ENCODE peak calls at places on chromosomes 3 and 15, in ten cellular contexts. One of them, this sample, is unnamed.

GRCh38 chr3:128344046-128344368 is 122.7 kb downstream of the DNAJB8 start:
- DNase-seq in activated CD4-positive, alpha-beta T cell treated with anti-CD3 and anti-CD28 coated beads for 36 hours: no peak
- DNase-seq in NCI-H1694 treated with DMSO at 0.1 percent for 48 hours: no peak
- DNase-seq in stromal cell of bone marrow: no peak
- DNase-seq in hippocampal formation: no peak
- DNase-seq in WERI-Rb-1: no peak
- DNase-seq in epithelial cell of esophagus: no peak
- DNase-seq in stimulated activated CD4-positive, alpha-beta T cell treated with anti-CD3 and anti-CD28 coated beads, Interleukin-1b, Interleukin-23, amount 100 ng/mL, for 4 hours: no peak
- DNase-seq in 8988T: no peak
- DNase-seq in stimulated activated naive CD8-positive, alpha-beta T cell treated with anti-CD3 and anti-CD28 coated beads, Interleukin-15, Interleukin-2, amounts not matched to agents 100 U/mL and 50 U/mL, for 24 hours: no peak
- DNase-seq in this sample: no peak

GRCh38 chr15:61364871-61365270 is 135.8 kb upstream of the RORA start:
- DNase-seq in activated CD4-positive, alpha-beta T cell treated with anti-CD3 and anti-CD28 coated beads for 36 hours: no peak
- DNase-seq in NCI-H1694 treated with DMSO at 0.1 percent for 48 hours: no peak
- DNase-seq in stromal cell of bone marrow: no peak
- DNase-seq in hippocampal formation: no peak
- DNase-seq in WERI-Rb-1: peak
- DNase-seq in epithelial cell of esophagus: no peak
- DNase-seq in stimulated activated CD4-positive, alpha-beta T cell treated with anti-CD3 and anti-CD28 coated beads, Interleukin-1b, Interleukin-23, amount 100 ng/mL, for 4 hours: no peak
- DNase-seq in 8988T: no peak
- DNase-seq in stimulated activated naive CD8-positive, alpha-beta T cell treated with anti-CD3 and anti-CD28 coated beads, Interleukin-15, Interleukin-2, amounts not matched to agents 100 U/mL and 50 U/mL, for 24 hours: no peak
- DNase-seq in this sample: no peak

GRCh38 chr3:179324270-179324754 is 1.5 kb downstream of the ZNF639 start:
- DNase-seq in activated CD4-positive, alpha-beta T cell treated with anti-CD3 and anti-CD28 coated beads for 36 hours: no peak
- DNase-seq in NCI-H1694 treated with DMSO at 0.1 percent for 48 hours: no peak
- DNase-seq in stromal cell of bone marrow: no peak
- DNase-seq in hippocampal formation: no peak
- DNase-seq in WERI-Rb-1: no peak
- DNase-seq in epithelial cell of esophagus: peak
- DNase-seq in stimulated activated CD4-positive, alpha-beta T cell treated with anti-CD3 and anti-CD28 coated beads, Interleukin-1b, Interleukin-23, amount 100 ng/mL, for 4 hours: no peak
- DNase-seq in 8988T: peak
- DNase-seq in stimulated activated naive CD8-positive, alpha-beta T cell treated with anti-CD3 and anti-CD28 coated beads, Interleukin-15, Interleukin-2, amounts not matched to agents 100 U/mL and 50 U/mL, for 24 hours: no peak
- DNase-seq in this sample: no peak

GRCh38 chr3:62615258-62615840 is 242.0 kb upstream of the FEZF2 start:
- DNase-seq in activated CD4-positive, alpha-beta T cell treated with anti-CD3 and anti-CD28 coated beads for 36 hours: no peak
- DNase-seq in NCI-H1694 treated with DMSO at 0.1 percent for 48 hours: no peak
- DNase-seq in stromal cell of bone marrow: no peak
- DNase-seq in hippocampal formation: no peak
- DNase-seq in WERI-Rb-1: no peak
- DNase-seq in epithelial cell of esophagus: peak
- DNase-seq in stimulated activated CD4-positive, alpha-beta T cell treated with anti-CD3 and anti-CD28 coated beads, Interleukin-1b, Interleukin-23, amount 100 ng/mL, for 4 hours: no peak
- DNase-seq in 8988T: no peak
- DNase-seq in stimulated activated naive CD8-positive, alpha-beta T cell treated with anti-CD3 and anti-CD28 coated beads, Interleukin-15, Interleukin-2, amounts not matched to agents 100 U/mL and 50 U/mL, for 24 hours: no peak
- DNase-seq in this sample: no peak

GRCh38 chr15:52716536-52716935 is 37.3 kb upstream of the ATOSA start:
- DNase-seq in activated CD4-positive, alpha-beta T cell treated with anti-CD3 and anti-CD28 coated beads for 36 hours: no peak
- DNase-seq in NCI-H1694 treated with DMSO at 0.1 percent for 48 hours: no peak
- DNase-seq in stromal cell of bone marrow: no peak
- DNase-seq in hippocampal formation: no peak
- DNase-seq in WERI-Rb-1: no peak
- DNase-seq in epithelial cell of esophagus: no peak
- DNase-seq in stimulated activated CD4-positive, alpha-beta T cell treated with anti-CD3 and anti-CD28 coated beads, Interleukin-1b, Interleukin-23, amount 100 ng/mL, for 4 hours: no peak
- DNase-seq in 8988T: no peak
- DNase-seq in stimulated activated naive CD8-positive, alpha-beta T cell treated with anti-CD3 and anti-CD28 coated beads, Interleukin-15, Interleukin-2, amounts not matched to agents 100 U/mL and 50 U/mL, for 24 hours: no peak
- DNase-seq in this sample: no peak

GRCh38 chr3:16888785-16889607 is 4.2 kb downstream of the PLCL2 start:
- DNase-seq in activated CD4-positive, alpha-beta T cell treated with anti-CD3 and anti-CD28 coated beads for 36 hours: peak
- DNase-seq in NCI-H1694 treated with DMSO at 0.1 percent for 48 hours: no peak
- DNase-seq in stromal cell of bone marrow: no peak
- DNase-seq in hippocampal formation: no peak
- DNase-seq in WERI-Rb-1: no peak
- DNase-seq in epithelial cell of esophagus: no peak
- DNase-seq in stimulated activated CD4-positive, alpha-beta T cell treated with anti-CD3 and anti-CD28 coated beads, Interleukin-1b, Interleukin-23, amount 100 ng/mL, for 4 hours: no peak
- DNase-seq in 8988T: no peak
- DNase-seq in stimulated activated naive CD8-positive, alpha-beta T cell treated with anti-CD3 and anti-CD28 coated beads, Interleukin-15, Interleukin-2, amounts not matched to agents 100 U/mL and 50 U/mL, for 24 hours: peak
- DNase-seq in this sample: no peak

GRCh38 chr3:33645060-33645841 is 72.8 kb downstream of the CLASP2 start:
- DNase-seq in activated CD4-positive, alpha-beta T cell treated with anti-CD3 and anti-CD28 coated beads for 36 hours: peak
- DNase-seq in NCI-H1694 treated with DMSO at 0.1 percent for 48 hours: peak
- DNase-seq in stromal cell of bone marrow: peak
- DNase-seq in hippocampal formation: no peak
- DNase-seq in WERI-Rb-1: no peak
- DNase-seq in epithelial cell of esophagus: peak
- DNase-seq in stimulated activated CD4-positive, alpha-beta T cell treated with anti-CD3 and anti-CD28 coated beads, Interleukin-1b, Interleukin-23, amount 100 ng/mL, for 4 hours: peak
- DNase-seq in 8988T: no peak
- DNase-seq in stimulated activated naive CD8-positive, alpha-beta T cell treated with anti-CD3 and anti-CD28 coated beads, Interleukin-15, Interleukin-2, amounts not matched to agents 100 U/mL and 50 U/mL, for 24 hours: peak
- DNase-seq in this sample: no peak

GRCh38 chr3:133767607-133768006 is 21.4 kb downstream of the TF start:
- DNase-seq in activated CD4-positive, alpha-beta T cell treated with anti-CD3 and anti-CD28 coated beads for 36 hours: no peak
- DNase-seq in NCI-H1694 treated with DMSO at 0.1 percent for 48 hours: no peak
- DNase-seq in stromal cell of bone marrow: no peak
- DNase-seq in hippocampal formation: no peak
- DNase-seq in WERI-Rb-1: no peak
- DNase-seq in epithelial cell of esophagus: no peak
- DNase-seq in stimulated activated CD4-positive, alpha-beta T cell treated with anti-CD3 and anti-CD28 coated beads, Interleukin-1b, Interleukin-23, amount 100 ng/mL, for 4 hours: no peak
- DNase-seq in 8988T: no peak
- DNase-seq in stimulated activated naive CD8-positive, alpha-beta T cell treated with anti-CD3 and anti-CD28 coated beads, Interleukin-15, Interleukin-2, amounts not matched to agents 100 U/mL and 50 U/mL, for 24 hours: no peak
- DNase-seq in this sample: no peak

GRCh38 chr3:14143826-14144225 is 19.0 kb downstream of the TMEM43 start:
- DNase-seq in activated CD4-positive, alpha-beta T cell treated with anti-CD3 and anti-CD28 coated beads for 36 hours: no peak
- DNase-seq in NCI-H1694 treated with DMSO at 0.1 percent for 48 hours: no peak
- DNase-seq in stromal cell of bone marrow: peak
- DNase-seq in hippocampal formation: no peak
- DNase-seq in WERI-Rb-1: no peak
- DNase-seq in epithelial cell of esophagus: peak
- DNase-seq in stimulated activated CD4-positive, alpha-beta T cell treated with anti-CD3 and anti-CD28 coated beads, Interleukin-1b, Interleukin-23, amount 100 ng/mL, for 4 hours: no peak
- DNase-seq in 8988T: peak
- DNase-seq in stimulated activated naive CD8-positive, alpha-beta T cell treated with anti-CD3 and anti-CD28 coated beads, Interleukin-15, Interleukin-2, amounts not matched to agents 100 U/mL and 50 U/mL, for 24 hours: no peak
- DNase-seq in this sample: no peak

GRCh38 chr3:73485877-73486311 is 138.8 kb downstream of the PDZRN3 start:
- DNase-seq in activated CD4-positive, alpha-beta T cell treated with anti-CD3 and anti-CD28 coated beads for 36 hours: no peak
- DNase-seq in NCI-H1694 treated with DMSO at 0.1 percent for 48 hours: no peak
- DNase-seq in stromal cell of bone marrow: no peak
- DNase-seq in hippocampal formation: no peak
- DNase-seq in WERI-Rb-1: peak
- DNase-seq in epithelial cell of esophagus: no peak
- DNase-seq in stimulated activated CD4-positive, alpha-beta T cell treated with anti-CD3 and anti-CD28 coated beads, Interleukin-1b, Interleukin-23, amount 100 ng/mL, for 4 hours: no peak
- DNase-seq in 8988T: no peak
- DNase-seq in stimulated activated naive CD8-positive, alpha-beta T cell treated with anti-CD3 and anti-CD28 coated beads, Interleukin-15, Interleukin-2, amounts not matched to agents 100 U/mL and 50 U/mL, for 24 hours: no peak
- DNase-seq in this sample: no peak

GRCh38 chr15:63483521-63484371 is 20.6 kb upstream of the USP3 start:
- DNase-seq in activated CD4-positive, alpha-beta T cell treated with anti-CD3 and anti-CD28 coated beads for 36 hours: no peak
- DNase-seq in NCI-H1694 treated with DMSO at 0.1 percent for 48 hours: no peak
- DNase-seq in stromal cell of bone marrow: no peak
- DNase-seq in hippocampal formation: no peak
- DNase-seq in WERI-Rb-1: no peak
- DNase-seq in epithelial cell of esophagus: peak
- DNase-seq in stimulated activated CD4-positive, alpha-beta T cell treated with anti-CD3 and anti-CD28 coated beads, Interleukin-1b, Interleukin-23, amount 100 ng/mL, for 4 hours: no peak
- DNase-seq in 8988T: no peak
- DNase-seq in stimulated activated naive CD8-positive, alpha-beta T cell treated with anti-CD3 and anti-CD28 coated beads, Interleukin-15, Interleukin-2, amounts not matched to agents 100 U/mL and 50 U/mL, for 24 hours: no peak
- DNase-seq in this sample: no peak

GRCh38 chr3:17355591-17355990 is 386.8 kb downstream of the TBC1D5 start:
- DNase-seq in activated CD4-positive, alpha-beta T cell treated with anti-CD3 and anti-CD28 coated beads for 36 hours: no peak
- DNase-seq in NCI-H1694 treated with DMSO at 0.1 percent for 48 hours: no peak
- DNase-seq in stromal cell of bone marrow: peak
- DNase-seq in hippocampal formation: no peak
- DNase-seq in WERI-Rb-1: no peak
- DNase-seq in epithelial cell of esophagus: peak
- DNase-seq in stimulated activated CD4-positive, alpha-beta T cell treated with anti-CD3 and anti-CD28 coated beads, Interleukin-1b, Interleukin-23, amount 100 ng/mL, for 4 hours: no peak
- DNase-seq in 8988T: no peak
- DNase-seq in stimulated activated naive CD8-positive, alpha-beta T cell treated with anti-CD3 and anti-CD28 coated beads, Interleukin-15, Interleukin-2, amounts not matched to agents 100 U/mL and 50 U/mL, for 24 hours: no peak
- DNase-seq in this sample: no peak

GRCh38 chr3:143036557-143036956 is 35.2 kb downstream of the U2SURP start:
- DNase-seq in activated CD4-positive, alpha-beta T cell treated with anti-CD3 and anti-CD28 coated beads for 36 hours: no peak
- DNase-seq in NCI-H1694 treated with DMSO at 0.1 percent for 48 hours: no peak
- DNase-seq in stromal cell of bone marrow: no peak
- DNase-seq in hippocampal formation: no peak
- DNase-seq in WERI-Rb-1: no peak
- DNase-seq in epithelial cell of esophagus: no peak
- DNase-seq in stimulated activated CD4-positive, alpha-beta T cell treated with anti-CD3 and anti-CD28 coated beads, Interleukin-1b, Interleukin-23, amount 100 ng/mL, for 4 hours: no peak
- DNase-seq in 8988T: no peak
- DNase-seq in stimulated activated naive CD8-positive, alpha-beta T cell treated with anti-CD3 and anti-CD28 coated beads, Interleukin-15, Interleukin-2, amounts not matched to agents 100 U/mL and 50 U/mL, for 24 hours: no peak
- DNase-seq in this sample: no peak

GRCh38 chr3:55294557-55294956 is 192.5 kb downstream of the WNT5A start:
- DNase-seq in activated CD4-positive, alpha-beta T cell treated with anti-CD3 and anti-CD28 coated beads for 36 hours: no peak
- DNase-seq in NCI-H1694 treated with DMSO at 0.1 percent for 48 hours: no peak
- DNase-seq in stromal cell of bone marrow: no peak
- DNase-seq in hippocampal formation: no peak
- DNase-seq in WERI-Rb-1: no peak
- DNase-seq in epithelial cell of esophagus: no peak
- DNase-seq in stimulated activated CD4-positive, alpha-beta T cell treated with anti-CD3 and anti-CD28 coated beads, Interleukin-1b, Interleukin-23, amount 100 ng/mL, for 4 hours: no peak
- DNase-seq in 8988T: no peak
- DNase-seq in stimulated activated naive CD8-positive, alpha-beta T cell treated with anti-CD3 and anti-CD28 coated beads, Interleukin-15, Interleukin-2, amounts not matched to agents 100 U/mL and 50 U/mL, for 24 hours: no peak
- DNase-seq in this sample: no peak

GRCh38 chr15:71080705-71081104 is 34.6 kb upstream of the THSD4 start:
- DNase-seq in activated CD4-positive, alpha-beta T cell treated with anti-CD3 and anti-CD28 coated beads for 36 hours: no peak
- DNase-seq in NCI-H1694 treated with DMSO at 0.1 percent for 48 hours: no peak
- DNase-seq in stromal cell of bone marrow: peak
- DNase-seq in hippocampal formation: no peak
- DNase-seq in WERI-Rb-1: no peak
- DNase-seq in epithelial cell of esophagus: peak
- DNase-seq in stimulated activated CD4-positive, alpha-beta T cell treated with anti-CD3 and anti-CD28 coated beads, Interleukin-1b, Interleukin-23, amount 100 ng/mL, for 4 hours: no peak
- DNase-seq in 8988T: no peak
- DNase-seq in stimulated activated naive CD8-positive, alpha-beta T cell treated with anti-CD3 and anti-CD28 coated beads, Interleukin-15, Interleukin-2, amounts not matched to agents 100 U/mL and 50 U/mL, for 24 hours: no peak
- DNase-seq in this sample: no peak

GRCh38 chr3:48446425-48447193 is at the start of gene ATRIP:
- DNase-seq in activated CD4-positive, alpha-beta T cell treated with anti-CD3 and anti-CD28 coated beads for 36 hours: peak
- DNase-seq in NCI-H1694 treated with DMSO at 0.1 percent for 48 hours: peak
- DNase-seq in stromal cell of bone marrow: peak
- DNase-seq in hippocampal formation: peak
- DNase-seq in WERI-Rb-1: peak
- DNase-seq in epithelial cell of esophagus: peak
- DNase-seq in stimulated activated CD4-positive, alpha-beta T cell treated with anti-CD3 and anti-CD28 coated beads, Interleukin-1b, Interleukin-23, amount 100 ng/mL, for 4 hours: peak
- DNase-seq in 8988T: peak
- DNase-seq in stimulated activated naive CD8-positive, alpha-beta T cell treated with anti-CD3 and anti-CD28 coated beads, Interleukin-15, Interleukin-2, amounts not matched to agents 100 U/mL and 50 U/mL, for 24 hours: peak
- DNase-seq in this sample: peak

GRCh38 chr15:78303729-78304486 is 4.5 kb upstream of the SKIC8 start:
- DNase-seq in activated CD4-positive, alpha-beta T cell treated with anti-CD3 and anti-CD28 coated beads for 36 hours: no peak
- DNase-seq in NCI-H1694 treated with DMSO at 0.1 percent for 48 hours: no peak
- DNase-seq in stromal cell of bone marrow: no peak
- DNase-seq in hippocampal formation: no peak
- DNase-seq in WERI-Rb-1: no peak
- DNase-seq in epithelial cell of esophagus: no peak
- DNase-seq in stimulated activated CD4-positive, alpha-beta T cell treated with anti-CD3 and anti-CD28 coated beads, Interleukin-1b, Interleukin-23, amount 100 ng/mL, for 4 hours: no peak
- DNase-seq in 8988T: no peak
- DNase-seq in stimulated activated naive CD8-positive, alpha-beta T cell treated with anti-CD3 and anti-CD28 coated beads, Interleukin-15, Interleukin-2, amounts not matched to agents 100 U/mL and 50 U/mL, for 24 hours: no peak
- DNase-seq in this sample: no peak

GRCh38 chr15:101161656-101162055 is 90.2 kb downstream of the CHSY1 start:
- DNase-seq in activated CD4-positive, alpha-beta T cell treated with anti-CD3 and anti-CD28 coated beads for 36 hours: peak
- DNase-seq in NCI-H1694 treated with DMSO at 0.1 percent for 48 hours: no peak
- DNase-seq in stromal cell of bone marrow: no peak
- DNase-seq in hippocampal formation: no peak
- DNase-seq in WERI-Rb-1: no peak
- DNase-seq in epithelial cell of esophagus: no peak
- DNase-seq in stimulated activated CD4-positive, alpha-beta T cell treated with anti-CD3 and anti-CD28 coated beads, Interleukin-1b, Interleukin-23, amount 100 ng/mL, for 4 hours: no peak
- DNase-seq in 8988T: no peak
- DNase-seq in stimulated activated naive CD8-positive, alpha-beta T cell treated with anti-CD3 and anti-CD28 coated beads, Interleukin-15, Interleukin-2, amounts not matched to agents 100 U/mL and 50 U/mL, for 24 hours: peak
- DNase-seq in this sample: no peak

GRCh38 chr3:16885588-16885903 is 791 bp downstream of the PLCL2 start:
- DNase-seq in activated CD4-positive, alpha-beta T cell treated with anti-CD3 and anti-CD28 coated beads for 36 hours: no peak
- DNase-seq in NCI-H1694 treated with DMSO at 0.1 percent for 48 hours: no peak
- DNase-seq in stromal cell of bone marrow: no peak
- DNase-seq in hippocampal formation: no peak
- DNase-seq in WERI-Rb-1: no peak
- DNase-seq in epithelial cell of esophagus: no peak
- DNase-seq in stimulated activated CD4-positive, alpha-beta T cell treated with anti-CD3 and anti-CD28 coated beads, Interleukin-1b, Interleukin-23, amount 100 ng/mL, for 4 hours: no peak
- DNase-seq in 8988T: no peak
- DNase-seq in stimulated activated naive CD8-positive, alpha-beta T cell treated with anti-CD3 and anti-CD28 coated beads, Interleukin-15, Interleukin-2, amounts not matched to agents 100 U/mL and 50 U/mL, for 24 hours: no peak
- DNase-seq in this sample: no peak

GRCh38 chr3:160586679-160587078 is 21.3 kb upstream of the KPNA4 start:
- DNase-seq in activated CD4-positive, alpha-beta T cell treated with anti-CD3 and anti-CD28 coated beads for 36 hours: no peak
- DNase-seq in NCI-H1694 treated with DMSO at 0.1 percent for 48 hours: no peak
- DNase-seq in stromal cell of bone marrow: no peak
- DNase-seq in hippocampal formation: no peak
- DNase-seq in WERI-Rb-1: no peak
- DNase-seq in epithelial cell of esophagus: no peak
- DNase-seq in stimulated activated CD4-positive, alpha-beta T cell treated with anti-CD3 and anti-CD28 coated beads, Interleukin-1b, Interleukin-23, amount 100 ng/mL, for 4 hours: no peak
- DNase-seq in 8988T: no peak
- DNase-seq in stimulated activated naive CD8-positive, alpha-beta T cell treated with anti-CD3 and anti-CD28 coated beads, Interleukin-15, Interleukin-2, amounts not matched to agents 100 U/mL and 50 U/mL, for 24 hours: no peak
- DNase-seq in this sample: no peak

GRCh38 chr3:179321585-179322322 is 1.1 kb upstream of the ZNF639 start:
- DNase-seq in activated CD4-positive, alpha-beta T cell treated with anti-CD3 and anti-CD28 coated beads for 36 hours: peak
- DNase-seq in NCI-H1694 treated with DMSO at 0.1 percent for 48 hours: no peak
- DNase-seq in stromal cell of bone marrow: peak
- DNase-seq in hippocampal formation: peak
- DNase-seq in WERI-Rb-1: peak
- DNase-seq in epithelial cell of esophagus: peak
- DNase-seq in stimulated activated CD4-positive, alpha-beta T cell treated with anti-CD3 and anti-CD28 coated beads, Interleukin-1b, Interleukin-23, amount 100 ng/mL, for 4 hours: no peak
- DNase-seq in 8988T: no peak
- DNase-seq in stimulated activated naive CD8-positive, alpha-beta T cell treated with anti-CD3 and anti-CD28 coated beads, Interleukin-15, Interleukin-2, amounts not matched to agents 100 U/mL and 50 U/mL, for 24 hours: peak
- DNase-seq in this sample: no peak

GRCh38 chr3:130748981-130749380 is 2.4 kb upstream of the PIK3R4 start:
- DNase-seq in activated CD4-positive, alpha-beta T cell treated with anti-CD3 and anti-CD28 coated beads for 36 hours: no peak
- DNase-seq in NCI-H1694 treated with DMSO at 0.1 percent for 48 hours: no peak
- DNase-seq in stromal cell of bone marrow: no peak
- DNase-seq in hippocampal formation: no peak
- DNase-seq in WERI-Rb-1: no peak
- DNase-seq in epithelial cell of esophagus: no peak
- DNase-seq in stimulated activated CD4-positive, alpha-beta T cell treated with anti-CD3 and anti-CD28 coated beads, Interleukin-1b, Interleukin-23, amount 100 ng/mL, for 4 hours: no peak
- DNase-seq in 8988T: no peak
- DNase-seq in stimulated activated naive CD8-positive, alpha-beta T cell treated with anti-CD3 and anti-CD28 coated beads, Interleukin-15, Interleukin-2, amounts not matched to agents 100 U/mL and 50 U/mL, for 24 hours: no peak
- DNase-seq in this sample: no peak

GRCh38 chr3:57512174-57512573 is 32.0 kb downstream of the DNAH12 start:
- DNase-seq in activated CD4-positive, alpha-beta T cell treated with anti-CD3 and anti-CD28 coated beads for 36 hours: no peak
- DNase-seq in NCI-H1694 treated with DMSO at 0.1 percent for 48 hours: no peak
- DNase-seq in stromal cell of bone marrow: no peak
- DNase-seq in hippocampal formation: no peak
- DNase-seq in WERI-Rb-1: no peak
- DNase-seq in epithelial cell of esophagus: no peak
- DNase-seq in stimulated activated CD4-positive, alpha-beta T cell treated with anti-CD3 and anti-CD28 coated beads, Interleukin-1b, Interleukin-23, amount 100 ng/mL, for 4 hours: no peak
- DNase-seq in 8988T: no peak
- DNase-seq in stimulated activated naive CD8-positive, alpha-beta T cell treated with anti-CD3 and anti-CD28 coated beads, Interleukin-15, Interleukin-2, amounts not matched to agents 100 U/mL and 50 U/mL, for 24 hours: no peak
- DNase-seq in this sample: no peak

GRCh38 chr3:28668377-28668721 is 319.7 kb upstream of the AZI2 start:
- DNase-seq in activated CD4-positive, alpha-beta T cell treated with anti-CD3 and anti-CD28 coated beads for 36 hours: no peak
- DNase-seq in NCI-H1694 treated with DMSO at 0.1 percent for 48 hours: no peak
- DNase-seq in stromal cell of bone marrow: no peak
- DNase-seq in hippocampal formation: no peak
- DNase-seq in WERI-Rb-1: no peak
- DNase-seq in epithelial cell of esophagus: no peak
- DNase-seq in stimulated activated CD4-positive, alpha-beta T cell treated with anti-CD3 and anti-CD28 coated beads, Interleukin-1b, Interleukin-23, amount 100 ng/mL, for 4 hours: no peak
- DNase-seq in 8988T: no peak
- DNase-seq in stimulated activated naive CD8-positive, alpha-beta T cell treated with anti-CD3 and anti-CD28 coated beads, Interleukin-15, Interleukin-2, amounts not matched to agents 100 U/mL and 50 U/mL, for 24 hours: no peak
- DNase-seq in this sample: no peak

GRCh38 chr15:75573001-75573400 is 6.1 kb downstream of the PTPN9 start:
- DNase-seq in activated CD4-positive, alpha-beta T cell treated with anti-CD3 and anti-CD28 coated beads for 36 hours: no peak
- DNase-seq in NCI-H1694 treated with DMSO at 0.1 percent for 48 hours: no peak
- DNase-seq in stromal cell of bone marrow: no peak
- DNase-seq in hippocampal formation: no peak
- DNase-seq in WERI-Rb-1: no peak
- DNase-seq in epithelial cell of esophagus: peak
- DNase-seq in stimulated activated CD4-positive, alpha-beta T cell treated with anti-CD3 and anti-CD28 coated beads, Interleukin-1b, Interleukin-23, amount 100 ng/mL, for 4 hours: no peak
- DNase-seq in 8988T: no peak
- DNase-seq in stimulated activated naive CD8-positive, alpha-beta T cell treated with anti-CD3 and anti-CD28 coated beads, Interleukin-15, Interleukin-2, amounts not matched to agents 100 U/mL and 50 U/mL, for 24 hours: no peak
- DNase-seq in this sample: no peak

GRCh38 chr3:193446975-193447602 is 68.5 kb upstream of the ATP13A5 start:
- DNase-seq in activated CD4-positive, alpha-beta T cell treated with anti-CD3 and anti-CD28 coated beads for 36 hours: no peak
- DNase-seq in NCI-H1694 treated with DMSO at 0.1 percent for 48 hours: no peak
- DNase-seq in stromal cell of bone marrow: no peak
- DNase-seq in hippocampal formation: no peak
- DNase-seq in WERI-Rb-1: no peak
- DNase-seq in epithelial cell of esophagus: no peak
- DNase-seq in stimulated activated CD4-positive, alpha-beta T cell treated with anti-CD3 and anti-CD28 coated beads, Interleukin-1b, Interleukin-23, amount 100 ng/mL, for 4 hours: no peak
- DNase-seq in 8988T: no peak
- DNase-seq in stimulated activated naive CD8-positive, alpha-beta T cell treated with anti-CD3 and anti-CD28 coated beads, Interleukin-15, Interleukin-2, amounts not matched to agents 100 U/mL and 50 U/mL, for 24 hours: no peak
- DNase-seq in this sample: no peak

GRCh38 chr3:98680723-98681122 is 82.4 kb upstream of the ST3GAL6 start:
- DNase-seq in activated CD4-positive, alpha-beta T cell treated with anti-CD3 and anti-CD28 coated beads for 36 hours: no peak
- DNase-seq in NCI-H1694 treated with DMSO at 0.1 percent for 48 hours: no peak
- DNase-seq in stromal cell of bone marrow: no peak
- DNase-seq in hippocampal formation: no peak
- DNase-seq in WERI-Rb-1: no peak
- DNase-seq in epithelial cell of esophagus: peak
- DNase-seq in stimulated activated CD4-positive, alpha-beta T cell treated with anti-CD3 and anti-CD28 coated beads, Interleukin-1b, Interleukin-23, amount 100 ng/mL, for 4 hours: no peak
- DNase-seq in 8988T: no peak
- DNase-seq in stimulated activated naive CD8-positive, alpha-beta T cell treated with anti-CD3 and anti-CD28 coated beads, Interleukin-15, Interleukin-2, amounts not matched to agents 100 U/mL and 50 U/mL, for 24 hours: no peak
- DNase-seq in this sample: no peak

GRCh38 chr3:14552041-14552648 is 12.0 kb upstream of the GRIP2 start:
- DNase-seq in activated CD4-positive, alpha-beta T cell treated with anti-CD3 and anti-CD28 coated beads for 36 hours: no peak
- DNase-seq in NCI-H1694 treated with DMSO at 0.1 percent for 48 hours: no peak
- DNase-seq in stromal cell of bone marrow: no peak
- DNase-seq in hippocampal formation: no peak
- DNase-seq in WERI-Rb-1: no peak
- DNase-seq in epithelial cell of esophagus: no peak
- DNase-seq in stimulated activated CD4-positive, alpha-beta T cell treated with anti-CD3 and anti-CD28 coated beads, Interleukin-1b, Interleukin-23, amount 100 ng/mL, for 4 hours: no peak
- DNase-seq in 8988T: no peak
- DNase-seq in stimulated activated naive CD8-positive, alpha-beta T cell treated with anti-CD3 and anti-CD28 coated beads, Interleukin-15, Interleukin-2, amounts not matched to agents 100 U/mL and 50 U/mL, for 24 hours: no peak
- DNase-seq in this sample: no peak